ENCODE peak calls at places on chromosomes 4 and X, in seven cellular contexts. U is K562, Z is NCI-H1930, F is stomach, Q is BE2C, M is lung, L is GDM1. I is an unnamed sample.
A peak's percentile ranks its signal among the peaks of the same experiment; 100 is the strongest.

GRCh38 chr4:79913581-79913980 is 159.4 kb downstream of the ANTXR2 start:
- DNase-seq in U (no peak), Z (no peak), F (no peak), Q (no peak), M (no peak), L (no peak), I (no peak)

GRCh38 chrX:155068165-155068564 is 2.8 kb downstream of the CMC4 start:
- DNase-seq in U (no peak), Z (no peak), F (no peak), Q (no peak), M (no peak), L (no peak), I (no peak)

GRCh38 chr4:182840108-182840507 is 77.1 kb downstream of the DCTD start:
- DNase-seq in U (no peak), Z (no peak), F (no peak), Q (no peak), M (no peak), L (no peak), I (no peak)

GRCh38 chr4:22389240-22389871 is 126.5 kb downstream of the ADGRA3 start:
- DNase-seq in U (peak; percentile 23), Z (peak; percentile 37), F (peak; percentile 45), Q (peak; percentile 53), M (no peak), L (no peak), I (peak; percentile 46)

GRCh38 chrX:53283099-53283498 is 1.7 kb upstream of the IQSEC2 start:
- DNase-seq in U (no peak), Z (no peak), F (no peak), Q (no peak), M (no peak), L (no peak), I (no peak)

GRCh38 chr4:184371390-184371787 is 103.0 kb downstream of the IRF2 start:
- DNase-seq in U (no peak), Z (no peak), F (no peak), Q (no peak), M (no peak), L (no peak), I (no peak)

GRCh38 chrX:129754266-129755024 is 15.7 kb downstream of the XPNPEP2 start:
- DNase-seq in U (peak; percentile 49), Z (no peak), F (no peak), Q (no peak), M (no peak), L (no peak), I (no peak)

GRCh38 chr4:152640058-152640921 is 39.5 kb downstream of the TMEM154 start:
- DNase-seq in U (peak; percentile 34), Z (peak; percentile 10), F (no peak), Q (no peak), M (no peak), L (no peak), I (no peak)

GRCh38 chr4:41405464-41405863 is 132.5 kb upstream of the LIMCH1 start:
- DNase-seq in U (no peak), Z (no peak), F (no peak), Q (no peak), M (no peak), L (no peak), I (no peak)

GRCh38 chr4:183628189-183628588 is 30.8 kb downstream of the RWDD4 start:
- DNase-seq in U (no peak), Z (no peak), F (no peak), Q (no peak), M (no peak), L (no peak), I (no peak)

GRCh38 chrX:48045410-48046311 is 25.8 kb downstream of the ZNF630 start:
- DNase-seq in U (no peak), Z (no peak), F (no peak), Q (no peak), M (peak; percentile 34), L (no peak), I (no peak)

GRCh38 chr4:186724861-186725419 is 1.3 kb upstream of the FAT1 start:
- DNase-seq in U (no peak), Z (no peak), F (no peak), Q (no peak), M (no peak), L (no peak), I (no peak)

GRCh38 chr4:80365928-80366327 is 30.4 kb downstream of the CFAP299 start:
- DNase-seq in U (peak; percentile 41), Z (peak; percentile 34), F (peak; percentile 54), Q (no peak), M (peak; percentile 54), L (peak; percentile 28), I (peak; percentile 60)

GRCh38 chr4:2537011-2537830 is 774 bp downstream of the FAM193A start:
- DNase-seq in U (peak; percentile 30), Z (peak; percentile 53), F (peak; percentile 56), Q (peak; percentile 58), M (peak; percentile 60), L (peak; percentile 32), I (peak; percentile 50)

I was measured in transverse colon.